ENCODE peak calls at places on chromosomes 13 and 19, in seven cellular contexts. L is heart left ventricle, I is aorta, E is Peyer's patch, J is left ventricle myocardium inferior, W is uterus, O is IMR-90. F is an unnamed sample.

GRCh38 chr13:98187155-98187726 is 10.2 kb upstream of the RNF113B start:
- DNase-seq in L (no peak), I (no peak), E (no peak), J (no peak), W (no peak), O (no peak), F (no peak)

GRCh38 chr19:49676136-49676689 is 858 bp upstream of the PRMT1 start:
- DNase-seq in L (peak; percentile 87), I (peak; percentile 91), E (peak; percentile 89), J (peak; percentile 86), W (peak; percentile 86), O (peak; percentile 95), F (peak; percentile 81)

GRCh38 chr19:17550076-17550667 is 5.3 kb upstream of the COLGALT1 start:
- DNase-seq in L (no peak), I (no peak), E (no peak), J (no peak), W (no peak), O (no peak), F (no peak)

GRCh38 chr19:17743874-17744273 is 7.4 kb upstream of the FCHO1 start:
- DNase-seq in L (no peak), I (no peak), E (no peak), J (no peak), W (no peak), O (peak; percentile 63), F (no peak)

GRCh38 chr13:81929988-81930387 is 1589.1 kb upstream of the SPRY2 start:
- DNase-seq in L (no peak), I (no peak), E (no peak), J (no peak), W (no peak), O (no peak), F (no peak)

GRCh38 chr19:6476155-6476895 is 5.3 kb downstream of the DENND1C start:
- DNase-seq in L (no peak), I (peak; percentile 81), E (peak; percentile 95), J (peak; percentile 33), W (no peak), O (peak; percentile 10), F (peak; percentile 88)

GRCh38 chr13:110419391-110419791 is 112.3 kb downstream of the COL4A2 start:
- DNase-seq in L (no peak), I (no peak), E (no peak), J (no peak), W (no peak), O (no peak), F (no peak)

GRCh38 chr19:58128041-58128685 is 22.4 kb downstream of the ZNF329 start:
- DNase-seq in L (no peak), I (no peak), E (no peak), J (no peak), W (no peak), O (no peak), F (no peak)

GRCh38 chr19:29714371-29714952 is 599 bp downstream of the C19orf12 start:
- DNase-seq in L (no peak), I (peak; percentile 33), E (no peak), J (no peak), W (no peak), O (no peak), F (peak; percentile 34)

GRCh38 chr19:50383852-50384684 is at the start of gene POLD1:
- DNase-seq in L (peak; percentile 97), I (peak; percentile 99), E (peak; percentile 99), J (peak; percentile 98), W (peak; percentile 97), O (peak; percentile 96), F (peak; percentile 100)

GRCh38 chr19:40420766-40421467 is 4.9 kb downstream of the SERTAD1 start:
- DNase-seq in L (peak; percentile 95), I (peak; percentile 98), E (peak; percentile 98), J (peak; percentile 95), W (peak; percentile 95), O (peak; percentile 92), F (peak; percentile 98)

GRCh38 chr13:46160474-46161066 is 21.4 kb downstream of the LCP1 start:
- DNase-seq in L (no peak), I (no peak), E (no peak), J (no peak), W (no peak), O (peak; percentile 54), F (no peak)

GRCh38 chr13:76438050-76438449 is 448.2 kb downstream of the KCTD12 start:
- DNase-seq in L (no peak), I (no peak), E (no peak), J (no peak), W (no peak), O (peak; percentile 84), F (no peak)

GRCh38 chr19:55115446-55116065 is 1.9 kb downstream of the PPP1R12C start:
- DNase-seq in L (no peak), I (peak; percentile 67), E (no peak), J (no peak), W (peak; percentile 43), O (peak; percentile 62), F (no peak)

GRCh38 chr13:21078501-21078900 is 17.1 kb upstream of the LATS2 start:
- DNase-seq in L (no peak), I (no peak), E (no peak), J (no peak), W (no peak), O (peak; percentile 42), F (no peak)

GRCh38 chr19:4303778-4304508 is 455 bp upstream of the FSD1 start:
- DNase-seq in L (no peak), I (no peak), E (no peak), J (no peak), W (no peak), O (no peak), F (no peak)

GRCh38 chr19:46981296-46981695 is 38.3 kb upstream of the NPAS1 start:
- DNase-seq in L (no peak), I (no peak), E (no peak), J (no peak), W (no peak), O (no peak), F (no peak)

GRCh38 chr19:5109560-5109959 is 140.6 kb downstream of the KDM4B start:
- DNase-seq in L (no peak), I (no peak), E (no peak), J (no peak), W (no peak), O (no peak), F (no peak)

GRCh38 chr13:72639377-72639776 is 88.1 kb downstream of the MZT1 start:
- DNase-seq in L (no peak), I (no peak), E (no peak), J (no peak), W (no peak), O (no peak), F (no peak)

GRCh38 chr19:35123573-35123972 is 8.0 kb downstream of the FXYD3 start:
- DNase-seq in L (no peak), I (peak; percentile 94), E (no peak), J (peak; percentile 44), W (no peak), O (no peak), F (peak; percentile 81)

GRCh38 chr19:52957591-52957990 is 5.1 kb downstream of the ZNF816 start:
- DNase-seq in L (no peak), I (no peak), E (no peak), J (no peak), W (no peak), O (no peak), F (no peak)
- H3K36me3 ChIP-seq in L (peaks cover 43% of the 10 kb centered on the region), I (peaks cover 20% of the 10 kb centered on the region), E (peaks cover 57% of the 10 kb centered on the region), J (peaks cover 75% of the 10 kb centered on the region), W (no peaks in the 10 kb centered on the region), O (peaks cover 24% of the 10 kb centered on the region), F (peaks cover 70% of the 10 kb centered on the region)

DNA sequence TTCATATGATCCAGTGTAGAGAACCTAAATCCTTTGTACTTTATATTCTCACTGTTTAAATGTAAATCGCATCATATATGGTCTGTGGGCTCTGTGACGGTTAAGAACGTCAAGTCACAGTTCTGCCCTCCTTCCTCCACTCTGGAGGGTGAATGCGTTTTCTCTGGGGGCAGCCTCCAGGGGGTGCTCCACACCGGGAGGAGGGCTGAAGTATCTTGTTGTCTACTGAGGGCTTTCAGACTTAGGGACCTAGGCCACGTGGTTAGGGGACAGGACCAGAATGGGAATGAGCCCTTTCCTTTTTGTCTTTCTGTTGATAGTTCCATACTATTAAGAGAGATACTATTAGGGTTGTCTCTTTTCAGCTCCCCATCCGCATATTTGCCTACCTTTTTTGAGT is 504.9 kb downstream of the FGF9 start:
- DNase-seq in L (no peak), I (no peak), E (no peak), J (no peak), W (no peak), O (no peak), F (no peak)
- H3K27ac ChIP-seq in L (no peak overlapping the region), I (no peak overlapping the region), E (no peak overlapping the region), J (no peak overlapping the region), W (no peak overlapping the region), O (no peak overlapping the region), F (no peak overlapping the region)

GRCh38 chr19:804419-805160 is 7.3 kb downstream of the PTBP1 start:
- DNase-seq in L (peak; percentile 16), I (no peak), E (no peak), J (no peak), W (no peak), O (no peak), F (no peak)

GRCh38 chr19:805161-805561 is 7.9 kb downstream of the PTBP1 start:
- DNase-seq in L (peak; percentile 17), I (no peak), E (no peak), J (no peak), W (no peak), O (no peak), F (no peak)

GRCh38 chr19:802888-803561 is 5.8 kb downstream of the PTBP1 start:
- DNase-seq in L (peak; percentile 19), I (no peak), E (no peak), J (no peak), W (no peak), O (no peak), F (no peak)

GRCh38 chr19:802497-802887 is 5.2 kb downstream of the PTBP1 start:
- DNase-seq in L (no peak), I (no peak), E (no peak), J (no peak), W (no peak), O (no peak), F (no peak)

DNA sequence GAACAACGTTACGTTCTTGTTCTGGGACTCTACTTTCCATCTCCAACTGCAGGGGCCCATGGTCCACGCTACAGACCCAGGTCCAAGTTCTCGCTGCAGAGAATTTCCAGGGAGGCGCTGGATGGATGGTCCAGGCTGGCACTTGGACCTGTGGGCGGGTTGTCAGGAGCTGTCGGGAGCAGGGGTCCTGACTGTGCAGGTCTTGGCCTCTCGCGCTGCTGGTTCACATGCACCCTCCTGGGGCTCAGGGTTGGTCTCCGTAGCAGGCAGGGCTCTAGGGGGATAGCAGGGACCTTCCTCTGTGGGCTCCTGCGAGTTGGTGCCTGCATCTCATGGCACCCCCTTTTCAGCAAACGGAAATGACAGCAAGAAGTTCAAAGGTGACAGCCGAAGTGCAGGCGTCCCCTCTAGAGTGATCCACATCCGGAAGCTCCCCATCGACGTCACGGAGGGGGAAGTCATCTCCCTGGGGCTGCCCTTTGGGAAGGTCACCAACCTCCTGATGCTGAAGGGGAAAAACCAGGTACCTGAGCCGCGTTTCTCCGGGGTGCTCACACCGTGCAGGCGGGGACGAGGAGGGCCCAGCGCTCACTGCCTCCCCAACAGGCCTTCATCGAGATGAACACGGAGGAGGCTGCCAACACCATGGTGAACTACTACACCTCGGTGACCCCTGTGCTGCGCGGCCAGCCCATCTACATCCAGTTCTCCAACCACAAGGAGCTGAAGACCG is 6.6 kb downstream of the PTBP1 start:
- DNase-seq in L (peak; percentile 21), I (no peak), E (no peak), J (no peak), W (no peak), O (no peak), F (no peak)
- H3K36me3 ChIP-seq in L (peaks cover 56% of the 10 kb centered on the region), I (peaks cover 15% of the 10 kb centered on the region), E (peaks cover 84% of the 10 kb centered on the region), J (peaks cover 66% of the 10 kb centered on the region), W (no peaks in the 10 kb centered on the region), O (peaks cover 79% of the 10 kb centered on the region), F (peaks cover 13% of the 10 kb centered on the region)

GRCh38 chr19:2333027-2333806 is 4.7 kb downstream of the SPPL2B start:
- DNase-seq in L (no peak), I (no peak), E (peak; percentile 83), J (no peak), W (no peak), O (no peak), F (no peak)
- H3K27ac ChIP-seq in L (no peak overlapping the region), I (no peak overlapping the region), E (peak overlapping the region; percentile 88), J (no peak overlapping the region), W (no peak overlapping the region), O (no peak overlapping the region), F (no peak overlapping the region)